ENCODE peak calls at places on chromosomes 2 and 18, in five cellular contexts. L is T follicular helper cell; S is brain pericyte; P is fibroblast of the aortic adventitia; A is activated CD4-positive, alpha-beta T cell treated with anti-CD3 and anti-CD28 coated beads, Interleukin-2, amount 50 U/mL, for 1 hour. K is an unnamed sample.

GRCh38 chr2:14569294-14569693 is 63.2 kb upstream of the LRATD1 start:
- DNase-seq in L (no peak), S (no peak), P (no peak), A (no peak), K (no peak)

GRCh38 chr2:7951001-7951400 is 730.9 kb upstream of the ID2 start:
- DNase-seq in L (no peak), S (no peak), P (no peak), A (no peak), K (no peak)

GRCh38 chr2:7795358-7796199 is 878.4 kb downstream of the RNF144A start:
- DNase-seq in L (no peak), S (no peak), P (peak; percentile 31), A (no peak), K (no peak)

GRCh38 chr18:77765468-77765867 is 515.8 kb downstream of the GALR1 start:
- DNase-seq in L (no peak), S (no peak), P (no peak), A (no peak), K (no peak)

GRCh38 chr2:120620025-120620793 is 115.5 kb upstream of the GLI2 start:
- DNase-seq in L (no peak), S (no peak), P (peak; percentile 73), A (no peak), K (no peak)

GRCh38 chr2:186518291-186518690 is 32.2 kb downstream of the ZC3H15 start:
- DNase-seq in L (no peak), S (no peak), P (no peak), A (no peak), K (no peak)

GRCh38 chr18:55592572-55592971 is 4.6 kb upstream of the TCF4 start:
- DNase-seq in L (no peak), S (no peak), P (peak; percentile 74), A (no peak), K (no peak)

GRCh38 chr2:64063924-64064331 is 44.7 kb upstream of the VPS54 start:
- DNase-seq in L (no peak), S (no peak), P (peak; percentile 91), A (no peak), K (no peak)

GRCh38 chr2:14678754-14679153 is 46.2 kb downstream of the LRATD1 start:
- DNase-seq in L (no peak), S (no peak), P (no peak), A (no peak), K (no peak)

GRCh38 chr18:2303517-2304238 is 267.6 kb downstream of the METTL4 start:
- DNase-seq in L (no peak), S (no peak), P (peak; percentile 66), A (no peak), K (no peak)